ENCODE peak calls at places on chromosomes 13 and 19, in five cellular contexts. One of them, this sample, is unnamed.

GRCh38 chr19:898663-899062 is 5.4 kb downstream of the RNU6-9 start:
- DNase-seq in esophagus squamous epithelium: no peak
- DNase-seq in activated CD4-positive, alpha-beta memory T cell treated with anti-CD3 and anti-CD28 coated beads, Interleukin-2, amount 10 ng/mL, durations not matched to agents 7 days and 5 days: no peak
- DNase-seq in MCF 10A: no peak
- DNase-seq in G401: peak; percentile 87
- DNase-seq in this sample: no peak

GRCh38 chr13:110549795-110550160 is 11.7 kb downstream of the RAB20 start:
- DNase-seq in MCF 10A: no peak
- DNase-seq in esophagus squamous epithelium: no peak
- DNase-seq in activated CD4-positive, alpha-beta memory T cell treated with anti-CD3 and anti-CD28 coated beads, Interleukin-2, amount 10 ng/mL, durations not matched to agents 7 days and 5 days: no peak
- DNase-seq in G401: no peak
- DNase-seq in this sample: no peak

GRCh38 chr19:2834294-2834871 is 6.9 kb upstream of the ZNF555 start:
- DNase-seq in G401: no peak
- DNase-seq in MCF 10A: no peak
- DNase-seq in esophagus squamous epithelium: no peak
- DNase-seq in activated CD4-positive, alpha-beta memory T cell treated with anti-CD3 and anti-CD28 coated beads, Interleukin-2, amount 10 ng/mL, durations not matched to agents 7 days and 5 days: no peak
- DNase-seq in this sample: no peak

GRCh38 chr13:103556681-103557080 is 490.5 kb upstream of the SLC10A2 start:
- DNase-seq in esophagus squamous epithelium: no peak
- DNase-seq in activated CD4-positive, alpha-beta memory T cell treated with anti-CD3 and anti-CD28 coated beads, Interleukin-2, amount 10 ng/mL, durations not matched to agents 7 days and 5 days: no peak
- DNase-seq in G401: no peak
- DNase-seq in MCF 10A: no peak
- DNase-seq in this sample: no peak

GRCh38 chr13:41561179-41561578 is 103.8 kb downstream of the RGCC start:
- DNase-seq in esophagus squamous epithelium: no peak
- DNase-seq in MCF 10A: no peak
- DNase-seq in activated CD4-positive, alpha-beta memory T cell treated with anti-CD3 and anti-CD28 coated beads, Interleukin-2, amount 10 ng/mL, durations not matched to agents 7 days and 5 days: no peak
- DNase-seq in G401: no peak
- DNase-seq in this sample: no peak

GRCh38 chr13:24842533-24843278 is 78.7 kb downstream of the RNF17 start:
- DNase-seq in activated CD4-positive, alpha-beta memory T cell treated with anti-CD3 and anti-CD28 coated beads, Interleukin-2, amount 10 ng/mL, durations not matched to agents 7 days and 5 days: no peak
- DNase-seq in G401: no peak
- DNase-seq in MCF 10A: peak; percentile 71
- DNase-seq in esophagus squamous epithelium: no peak
- DNase-seq in this sample: no peak

GRCh38 chr13:37313383-37313782 is 207.9 kb upstream of the CSNK1A1L start:
- DNase-seq in esophagus squamous epithelium: no peak
- DNase-seq in G401: no peak
- DNase-seq in activated CD4-positive, alpha-beta memory T cell treated with anti-CD3 and anti-CD28 coated beads, Interleukin-2, amount 10 ng/mL, durations not matched to agents 7 days and 5 days: no peak
- DNase-seq in MCF 10A: peak; percentile 86
- DNase-seq in this sample: no peak

GRCh38 chr19:1250374-1251232 is 2.2 kb downstream of the MIDN start:
- DNase-seq in MCF 10A: no peak
- DNase-seq in activated CD4-positive, alpha-beta memory T cell treated with anti-CD3 and anti-CD28 coated beads, Interleukin-2, amount 10 ng/mL, durations not matched to agents 7 days and 5 days: peak; percentile 56
- DNase-seq in esophagus squamous epithelium: no peak
- DNase-seq in G401: no peak
- DNase-seq in this sample: no peak

GRCh38 chr19:435707-436412 is 25.0 kb downstream of the SHC2 start:
- DNase-seq in MCF 10A: no peak
- DNase-seq in activated CD4-positive, alpha-beta memory T cell treated with anti-CD3 and anti-CD28 coated beads, Interleukin-2, amount 10 ng/mL, durations not matched to agents 7 days and 5 days: no peak
- DNase-seq in G401: no peak
- DNase-seq in esophagus squamous epithelium: no peak
- DNase-seq in this sample: no peak

GRCh38 chr13:24680258-24680920 is at the start of gene ATP12A:
- DNase-seq in activated CD4-positive, alpha-beta memory T cell treated with anti-CD3 and anti-CD28 coated beads, Interleukin-2, amount 10 ng/mL, durations not matched to agents 7 days and 5 days: peak; percentile 45
- DNase-seq in G401: no peak
- DNase-seq in MCF 10A: no peak
- DNase-seq in esophagus squamous epithelium: no peak
- DNase-seq in this sample: no peak

GRCh38 chr19:2365201-2365970 is 5.3 kb downstream of the TMPRSS9 start:
- DNase-seq in esophagus squamous epithelium: no peak
- DNase-seq in G401: no peak
- DNase-seq in activated CD4-positive, alpha-beta memory T cell treated with anti-CD3 and anti-CD28 coated beads, Interleukin-2, amount 10 ng/mL, durations not matched to agents 7 days and 5 days: no peak
- DNase-seq in MCF 10A: no peak
- DNase-seq in this sample: no peak

GRCh38 chr13:51801631-51802099 is 2.3 kb downstream of the DHRS12 start:
- DNase-seq in MCF 10A: peak; percentile 38
- DNase-seq in G401: peak; percentile 76
- DNase-seq in activated CD4-positive, alpha-beta memory T cell treated with anti-CD3 and anti-CD28 coated beads, Interleukin-2, amount 10 ng/mL, durations not matched to agents 7 days and 5 days: no peak
- DNase-seq in esophagus squamous epithelium: no peak
- DNase-seq in this sample: peak; percentile 32

GRCh38 chr19:39320948-39321831 is 527 bp upstream of the LRFN1 start:
- DNase-seq in esophagus squamous epithelium: no peak
- DNase-seq in G401: no peak
- DNase-seq in MCF 10A: no peak
- DNase-seq in activated CD4-positive, alpha-beta memory T cell treated with anti-CD3 and anti-CD28 coated beads, Interleukin-2, amount 10 ng/mL, durations not matched to agents 7 days and 5 days: no peak
- DNase-seq in this sample: no peak

GRCh38 chr19:46716672-46717033 is 261 bp downstream of the PRKD2 start:
- DNase-seq in esophagus squamous epithelium: no peak
- DNase-seq in activated CD4-positive, alpha-beta memory T cell treated with anti-CD3 and anti-CD28 coated beads, Interleukin-2, amount 10 ng/mL, durations not matched to agents 7 days and 5 days: no peak
- DNase-seq in G401: no peak
- DNase-seq in MCF 10A: peak; percentile 27
- DNase-seq in this sample: no peak

GRCh38 chr19:12672744-12673143 is 6.1 kb downstream of the WDR83 start:
- DNase-seq in G401: no peak
- DNase-seq in MCF 10A: no peak
- DNase-seq in esophagus squamous epithelium: no peak
- DNase-seq in activated CD4-positive, alpha-beta memory T cell treated with anti-CD3 and anti-CD28 coated beads, Interleukin-2, amount 10 ng/mL, durations not matched to agents 7 days and 5 days: no peak
- DNase-seq in this sample: no peak

GRCh38 chr13:87129602-87130300 is 541.4 kb upstream of the SLITRK5 start:
- DNase-seq in G401: no peak
- DNase-seq in MCF 10A: peak; percentile 52
- DNase-seq in esophagus squamous epithelium: no peak
- DNase-seq in activated CD4-positive, alpha-beta memory T cell treated with anti-CD3 and anti-CD28 coated beads, Interleukin-2, amount 10 ng/mL, durations not matched to agents 7 days and 5 days: no peak
- DNase-seq in this sample: no peak

GRCh38 chr13:104253063-104253680 is 1187.0 kb upstream of the SLC10A2 start:
- DNase-seq in activated CD4-positive, alpha-beta memory T cell treated with anti-CD3 and anti-CD28 coated beads, Interleukin-2, amount 10 ng/mL, durations not matched to agents 7 days and 5 days: no peak
- DNase-seq in esophagus squamous epithelium: no peak
- DNase-seq in G401: no peak
- DNase-seq in MCF 10A: peak; percentile 14
- DNase-seq in this sample: no peak

GRCh38 chr19:11256189-11256588 is 6.1 kb downstream of the DOCK6 start:
- DNase-seq in esophagus squamous epithelium: no peak
- DNase-seq in MCF 10A: no peak
- DNase-seq in activated CD4-positive, alpha-beta memory T cell treated with anti-CD3 and anti-CD28 coated beads, Interleukin-2, amount 10 ng/mL, durations not matched to agents 7 days and 5 days: no peak
- DNase-seq in G401: no peak
- DNase-seq in this sample: no peak

GRCh38 chr13:40672310-40673060 is 6.0 kb upstream of the FOXO1 start:
- DNase-seq in MCF 10A: peak; percentile 90
- DNase-seq in esophagus squamous epithelium: no peak
- DNase-seq in activated CD4-positive, alpha-beta memory T cell treated with anti-CD3 and anti-CD28 coated beads, Interleukin-2, amount 10 ng/mL, durations not matched to agents 7 days and 5 days: no peak
- DNase-seq in G401: no peak
- DNase-seq in this sample: no peak

GRCh38 chr19:29798783-29799182 is 13.0 kb upstream of the CCNE1 start:
- DNase-seq in MCF 10A: no peak
- DNase-seq in activated CD4-positive, alpha-beta memory T cell treated with anti-CD3 and anti-CD28 coated beads, Interleukin-2, amount 10 ng/mL, durations not matched to agents 7 days and 5 days: no peak
- DNase-seq in esophagus squamous epithelium: no peak
- DNase-seq in G401: peak; percentile 63
- DNase-seq in this sample: no peak

GRCh38 chr19:42270346-42271044 is 1.4 kb downstream of the CIC start:
- DNase-seq in G401: peak; percentile 52
- DNase-seq in MCF 10A: peak; percentile 77
- DNase-seq in activated CD4-positive, alpha-beta memory T cell treated with anti-CD3 and anti-CD28 coated beads, Interleukin-2, amount 10 ng/mL, durations not matched to agents 7 days and 5 days: peak; percentile 77
- DNase-seq in esophagus squamous epithelium: no peak
- DNase-seq in this sample: no peak

GRCh38 chr13:108924154-108924940 is 294.9 kb downstream of the MYO16 start:
- DNase-seq in MCF 10A: peak; percentile 10
- DNase-seq in G401: no peak
- DNase-seq in activated CD4-positive, alpha-beta memory T cell treated with anti-CD3 and anti-CD28 coated beads, Interleukin-2, amount 10 ng/mL, durations not matched to agents 7 days and 5 days: no peak
- DNase-seq in esophagus squamous epithelium: no peak
- DNase-seq in this sample: no peak

GRCh38 chr19:50501186-50501567 is 9.8 kb downstream of the JOSD2 start:
- DNase-seq in esophagus squamous epithelium: no peak
- DNase-seq in MCF 10A: no peak
- DNase-seq in activated CD4-positive, alpha-beta memory T cell treated with anti-CD3 and anti-CD28 coated beads, Interleukin-2, amount 10 ng/mL, durations not matched to agents 7 days and 5 days: no peak
- DNase-seq in G401: no peak
- DNase-seq in this sample: no peak

GRCh38 chr13:26509491-26509890 is 48.0 kb upstream of the WASF3 start:
- DNase-seq in esophagus squamous epithelium: no peak
- DNase-seq in activated CD4-positive, alpha-beta memory T cell treated with anti-CD3 and anti-CD28 coated beads, Interleukin-2, amount 10 ng/mL, durations not matched to agents 7 days and 5 days: no peak
- DNase-seq in G401: no peak
- DNase-seq in MCF 10A: no peak
- DNase-seq in this sample: no peak

GRCh38 chr13:110216006-110216402 is 91.0 kb downstream of the COL4A1 start:
- DNase-seq in esophagus squamous epithelium: no peak
- DNase-seq in activated CD4-positive, alpha-beta memory T cell treated with anti-CD3 and anti-CD28 coated beads, Interleukin-2, amount 10 ng/mL, durations not matched to agents 7 days and 5 days: no peak
- DNase-seq in MCF 10A: no peak
- DNase-seq in G401: no peak
- DNase-seq in this sample: no peak

GRCh38 chr19:38846097-38846496 is 3.7 kb downstream of the HNRNPL start:
- DNase-seq in MCF 10A: no peak
- DNase-seq in esophagus squamous epithelium: no peak
- DNase-seq in G401: no peak
- DNase-seq in activated CD4-positive, alpha-beta memory T cell treated with anti-CD3 and anti-CD28 coated beads, Interleukin-2, amount 10 ng/mL, durations not matched to agents 7 days and 5 days: no peak
- DNase-seq in this sample: no peak

GRCh38 chr13:24218320-24218719 is 57.8 kb downstream of the SPATA13 start:
- DNase-seq in activated CD4-positive, alpha-beta memory T cell treated with anti-CD3 and anti-CD28 coated beads, Interleukin-2, amount 10 ng/mL, durations not matched to agents 7 days and 5 days: no peak
- DNase-seq in esophagus squamous epithelium: no peak
- DNase-seq in MCF 10A: no peak
- DNase-seq in G401: no peak
- DNase-seq in this sample: no peak

GRCh38 chr19:16330368-16330801 is 5.8 kb downstream of the KLF2 start:
- DNase-seq in G401: no peak
- DNase-seq in activated CD4-positive, alpha-beta memory T cell treated with anti-CD3 and anti-CD28 coated beads, Interleukin-2, amount 10 ng/mL, durations not matched to agents 7 days and 5 days: peak; percentile 97
- DNase-seq in MCF 10A: peak; percentile 95
- DNase-seq in esophagus squamous epithelium: peak; percentile 57
- DNase-seq in this sample: peak; percentile 77

GRCh38 chr19:37885392-37885791 is 21.0 kb downstream of the WDR87 start:
- DNase-seq in activated CD4-positive, alpha-beta memory T cell treated with anti-CD3 and anti-CD28 coated beads, Interleukin-2, amount 10 ng/mL, durations not matched to agents 7 days and 5 days: no peak
- DNase-seq in esophagus squamous epithelium: no peak
- DNase-seq in MCF 10A: no peak
- DNase-seq in G401: no peak
- DNase-seq in this sample: no peak

GRCh38 chr19:55340144-55340783 is 588 bp downstream of the KMT5C start:
- DNase-seq in esophagus squamous epithelium: no peak
- DNase-seq in G401: no peak
- DNase-seq in MCF 10A: no peak
- DNase-seq in activated CD4-positive, alpha-beta memory T cell treated with anti-CD3 and anti-CD28 coated beads, Interleukin-2, amount 10 ng/mL, durations not matched to agents 7 days and 5 days: no peak
- DNase-seq in this sample: no peak

GRCh38 chr13:54133721-54134120 is 1105.1 kb downstream of the OLFM4 start:
- DNase-seq in esophagus squamous epithelium: no peak
- DNase-seq in G401: no peak
- DNase-seq in activated CD4-positive, alpha-beta memory T cell treated with anti-CD3 and anti-CD28 coated beads, Interleukin-2, amount 10 ng/mL, durations not matched to agents 7 days and 5 days: no peak
- DNase-seq in MCF 10A: no peak
- DNase-seq in this sample: no peak

GRCh38 chr19:53076984-53077383 is 26.2 kb downstream of the ZNF160 start:
- DNase-seq in MCF 10A: no peak
- DNase-seq in activated CD4-positive, alpha-beta memory T cell treated with anti-CD3 and anti-CD28 coated beads, Interleukin-2, amount 10 ng/mL, durations not matched to agents 7 days and 5 days: no peak
- DNase-seq in G401: peak; percentile 85
- DNase-seq in esophagus squamous epithelium: no peak
- DNase-seq in this sample: no peak

GRCh38 chr19:46546194-46546896 is 50.7 kb upstream of the PNMA8B start:
- DNase-seq in esophagus squamous epithelium: no peak
- DNase-seq in activated CD4-positive, alpha-beta memory T cell treated with anti-CD3 and anti-CD28 coated beads, Interleukin-2, amount 10 ng/mL, durations not matched to agents 7 days and 5 days: peak; percentile 31
- DNase-seq in G401: no peak
- DNase-seq in MCF 10A: peak; percentile 77
- DNase-seq in this sample: no peak

GRCh38 chr19:7554990-7555864 is 19.7 kb downstream of the PNPLA6 start:
- DNase-seq in activated CD4-positive, alpha-beta memory T cell treated with anti-CD3 and anti-CD28 coated beads, Interleukin-2, amount 10 ng/mL, durations not matched to agents 7 days and 5 days: peak; percentile 26
- DNase-seq in esophagus squamous epithelium: no peak
- DNase-seq in MCF 10A: no peak
- DNase-seq in G401: no peak
- DNase-seq in this sample: no peak